ENCODE peak calls at places on chromosome 10, in four cellular contexts. Y is HCT116, P is GM12878, H is H1. E is an unnamed sample.

GRCh38 chr10:127018298-127018650 is 113.0 kb downstream of the DOCK1 start:
- DNase-seq in P (no peak), H (no peak), Y (no peak), E (no peak)

GRCh38 chr10:89518876-89519842 is 16.2 kb downstream of the SLC16A12 start:
- DNase-seq in Y (no peak), H (no peak), P (no peak), E (no peak)

GRCh38 chr10:109456566-109457361 is 466.5 kb downstream of the XPNPEP1 start:
- DNase-seq in Y (no peak), H (no peak), P (no peak), E (no peak)

GRCh38 chr10:27328946-27329345 is 88.3 kb upstream of the ACBD5 start:
- DNase-seq in P (no peak), H (no peak), Y (no peak), E (no peak)

GRCh38 chr10:93703066-93703465 is 674 bp upstream of the FRA10AC1 start:
- DNase-seq in H (no peak), P (no peak), Y (no peak), E (no peak)

GRCh38 chr10:130363051-130363450 is 226.9 kb downstream of the GLRX3 start:
- DNase-seq in Y (no peak), P (no peak), H (no peak), E (no peak)

GRCh38 chr10:105188737-105189463 is 547.8 kb downstream of the SORCS3 start:
- DNase-seq in P (no peak), H (no peak), Y (no peak), E (no peak)

GRCh38 chr10:124339951-124340760 is 78.6 kb downstream of the OAT start:
- DNase-seq in H (no peak), P (no peak), Y (no peak), E (no peak)

GRCh38 chr10:14664345-14664744 is 110.4 kb downstream of the FAM107B start:
- DNase-seq in P (no peak), H (no peak), Y (no peak), E (no peak)

GRCh38 chr10:95445223-95445836 is 115.8 kb downstream of the SORBS1 start:
- DNase-seq in H (no peak), Y (peak), P (no peak), E (no peak)

GRCh38 chr10:44176311-44176710 is 208.6 kb downstream of the CXCL12 start:
- DNase-seq in P (no peak), H (no peak), Y (no peak), E (no peak)

GRCh38 chr10:5040781-5041470 is 37.3 kb upstream of the AKR1C2 start:
- DNase-seq in H (no peak), P (no peak), Y (no peak), E (no peak)

GRCh38 chr10:30587522-30588031 is 42.0 kb downstream of the LYZL2 start:
- DNase-seq in H (no peak), Y (no peak), P (peak), E (peak)

GRCh38 chr10:23046032-23046431 is 49.3 kb upstream of the MSRB2 start:
- DNase-seq in P (no peak), Y (no peak), H (no peak), E (no peak)

GRCh38 chr10:30743586-30743985 is 114.0 kb upstream of the LYZL2 start:
- DNase-seq in Y (no peak), P (no peak), H (no peak), E (no peak)

GRCh38 chr10:88232029-88232895 is 350.9 kb downstream of the RNLS start:
- DNase-seq in H (no peak), Y (no peak), P (no peak), E (no peak)

GRCh38 chr10:98400482-98400881 is 14.5 kb downstream of the PYROXD2 start:
- DNase-seq in P (no peak), Y (no peak), H (no peak), E (no peak)

GRCh38 chr10:122147731-122148130 is 123.4 kb upstream of the BTBD16 start:
- DNase-seq in H (no peak), Y (no peak), P (no peak), E (no peak)

GRCh38 chr10:30742471-30742870 is 112.9 kb upstream of the LYZL2 start:
- DNase-seq in H (no peak), Y (no peak), P (peak), E (no peak)

GRCh38 chr10:13707156-13707881 is 120.6 kb downstream of the PRPF18 start:
- DNase-seq in P (no peak), Y (no peak), H (peak), E (peak)

GRCh38 chr10:119541459-119542356 is 811 bp downstream of the RGS10 start:
- DNase-seq in P (no peak), H (no peak), Y (no peak), E (peak)

GRCh38 chr10:58590152-58590551 is 77.5 kb downstream of the BICC1 start:
- DNase-seq in P (no peak), Y (no peak), H (no peak), E (no peak)

GRCh38 chr10:99983280-99983988 is 26.3 kb downstream of the DNMBP start:
- DNase-seq in Y (no peak), H (no peak), P (peak), E (peak)

GRCh38 chr10:102675887-102676616 is 31.8 kb downstream of the TRIM8 start:
- DNase-seq in P (no peak), Y (no peak), H (no peak), E (no peak)

GRCh38 chr10:62244785-62245595 is 23.7 kb downstream of the RTKN2 start:
- DNase-seq in P (peak), Y (peak), H (no peak), E (peak)

GRCh38 chr10:98908868-98909267 is 326.8 kb downstream of the HPSE2 start:
- DNase-seq in Y (no peak), P (no peak), H (no peak), E (no peak)

GRCh38 chr10:15742831-15743230 is 23.1 kb upstream of the ITGA8 start:
- DNase-seq in H (no peak), Y (no peak), P (no peak), E (no peak)

GRCh38 chr10:15742102-15742501 is 22.4 kb upstream of the ITGA8 start:
- DNase-seq in Y (no peak), H (no peak), P (no peak), E (no peak)

GRCh38 chr10:15743443-15743842 is 23.7 kb upstream of the ITGA8 start:
- DNase-seq in H (no peak), P (no peak), Y (no peak), E (no peak)

GRCh38 chr10:15745748-15746147 is 26.0 kb upstream of the ITGA8 start:
- DNase-seq in Y (no peak), P (no peak), H (no peak), E (no peak)

DNA sequence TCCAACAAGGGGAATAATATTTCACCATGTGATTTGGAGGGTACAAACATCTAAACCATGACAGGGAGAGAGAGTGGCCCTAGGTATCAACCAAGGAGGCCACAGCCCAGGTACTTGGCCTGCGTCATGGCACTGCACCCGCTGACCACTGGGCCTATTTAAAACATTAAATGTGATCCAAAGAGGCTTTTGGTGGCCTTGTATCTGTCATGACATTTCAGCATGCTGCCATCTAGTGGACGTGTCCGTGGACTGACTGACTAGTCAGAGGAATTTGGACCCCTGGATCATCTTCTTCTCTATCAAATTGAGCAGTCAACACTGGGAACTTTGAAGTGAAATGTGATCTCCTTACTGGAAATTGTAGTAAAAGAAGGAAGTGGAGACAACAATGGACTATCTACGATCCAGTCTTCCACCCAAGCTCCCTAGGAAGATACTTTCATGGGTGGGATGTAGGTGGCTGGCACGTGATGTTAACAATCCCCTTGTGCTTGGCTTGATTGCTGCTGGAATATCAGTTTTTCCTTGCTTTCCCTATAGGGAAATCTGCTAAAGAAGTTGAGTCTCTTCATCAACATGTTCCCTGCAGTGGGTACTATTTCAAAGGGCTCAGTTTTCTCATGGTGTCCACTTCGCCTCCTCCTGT is 24.6 kb upstream of the ITGA8 start:
- DNase-seq in P (no peak), H (no peak), Y (peak), E (peak)
- TF ChIP-seq EGR1 in P (no peak), H (no peak), Y (no peak), E (no peak)

GRCh38 chr10:101080933-101081546 is 19.3 kb downstream of the KAZALD1 start:
- DNase-seq in H (no peak), P (no peak), Y (no peak), E (peak)
- TF ChIP-seq EGR1 in H (no peak), P (no peak), Y (no peak), E (no peak)

DNA sequence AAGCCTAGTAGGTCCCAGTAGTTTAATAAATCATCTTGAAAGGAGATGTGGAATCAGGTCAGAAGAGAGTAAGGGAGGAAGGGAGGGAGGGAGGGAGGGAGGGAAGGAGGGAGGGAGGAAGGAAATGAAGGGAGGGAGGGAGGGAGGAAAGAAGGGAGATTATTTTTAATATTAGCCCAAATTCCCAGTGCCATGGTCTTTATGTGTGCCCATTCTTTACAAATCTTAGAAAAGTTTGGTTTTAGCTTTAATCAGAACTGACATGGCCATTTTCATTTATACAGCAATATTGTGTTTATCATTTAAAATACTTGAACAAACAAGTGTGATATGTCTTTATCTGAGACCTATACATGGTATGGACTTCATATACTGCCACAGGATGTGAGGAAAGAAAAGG is 86.8 kb downstream of the GAD2 start:
- DNase-seq in H (no peak), P (no peak), Y (no peak), E (no peak)
- TF ChIP-seq EGR1 in H (no peak), P (no peak), Y (no peak), E (no peak)

DNA sequence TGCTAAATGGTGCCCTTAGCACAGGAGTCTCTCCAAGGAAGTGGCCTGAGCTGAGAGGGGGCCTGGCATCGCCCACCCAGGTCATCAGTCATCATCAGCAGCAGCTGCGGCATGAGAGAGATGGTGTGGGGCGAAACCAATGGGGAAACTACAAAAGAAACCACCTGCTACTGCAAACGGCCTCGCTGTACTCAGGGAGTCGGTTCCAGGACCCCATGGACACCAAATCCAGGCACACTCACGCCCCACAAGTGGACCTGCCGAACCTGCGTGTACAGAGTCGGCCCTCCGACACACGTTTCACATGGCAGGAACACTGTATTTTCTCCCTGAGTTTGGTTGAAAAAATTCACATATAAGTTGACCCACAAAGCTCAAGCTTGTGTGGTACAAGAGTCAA is 37.8 kb downstream of the DIP2C start:
- DNase-seq in H (no peak), Y (no peak), P (no peak), E (no peak)
- TF ChIP-seq EGR1 in H (no peak), Y (no peak), P (no peak), E (no peak)

GRCh38 chr10:72487116-72487515 is 132.4 kb upstream of the DNAJB12 start:
- DNase-seq in Y (no peak), P (no peak), H (no peak), E (no peak)
- TF ChIP-seq EGR1 in Y (no peak), P (no peak), H (no peak), E (no peak)

GRCh38 chr10:60706146-60706545 is 72.1 kb upstream of the CDK1 start:
- DNase-seq in P (no peak), H (no peak), Y (no peak), E (no peak)
- TF ChIP-seq EGR1 in P (no peak), H (no peak), Y (no peak), E (no peak)

DNA sequence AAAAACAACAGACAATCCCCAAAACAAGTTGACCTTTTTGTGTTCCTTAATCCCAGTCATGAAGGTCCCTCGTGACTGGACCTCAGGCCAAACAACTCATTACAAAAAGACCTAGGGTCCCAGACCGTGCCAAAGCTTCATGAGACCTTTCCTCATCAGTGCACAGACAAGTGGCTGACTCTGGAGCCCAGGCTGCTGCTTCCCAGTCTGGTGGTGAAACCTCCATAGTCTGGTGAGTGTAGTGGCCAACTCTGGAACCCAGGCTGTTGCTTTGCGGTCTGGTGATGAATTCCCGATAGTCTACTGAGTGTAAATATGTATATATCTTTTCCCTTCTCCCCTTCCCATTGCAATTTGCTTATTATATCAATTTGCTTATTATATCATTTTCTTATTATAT is 22.1 kb upstream of the SLC18A3 start:
- DNase-seq in Y (no peak), H (no peak), P (no peak), E (no peak)
- TF ChIP-seq EGR1 in Y (no peak), H (no peak), P (no peak), E (no peak)